ENCODE peak calls at places on chromosomes 1 and 21, in seven cellular contexts. One of them, this sample, is unnamed.

GRCh38 chr1:182101415-182102041 is 40.0 kb upstream of the ZNF648 start:
- DNase-seq in Panc1: no peak
- DNase-seq in foreskin fibroblast: no peak
- DNase-seq in ovary: no peak
- DNase-seq in CD4-positive, alpha-beta T cell: no peak
- DNase-seq in GM06990: no peak
- DNase-seq in AG10803: no peak
- DNase-seq in this sample: no peak

GRCh38 chr1:98398649-98399048 is 262.9 kb upstream of the SNX7 start:
- DNase-seq in Panc1: no peak
- DNase-seq in AG10803: peak; percentile 35
- DNase-seq in GM06990: no peak
- DNase-seq in ovary: no peak
- DNase-seq in foreskin fibroblast: no peak
- DNase-seq in CD4-positive, alpha-beta T cell: no peak
- DNase-seq in this sample: no peak

GRCh38 chr21:27220416-27220815 is 253.5 kb upstream of the ADAMTS5 start:
- DNase-seq in GM06990: no peak
- DNase-seq in Panc1: no peak
- DNase-seq in foreskin fibroblast: no peak
- DNase-seq in ovary: no peak
- DNase-seq in AG10803: no peak
- DNase-seq in CD4-positive, alpha-beta T cell: no peak
- DNase-seq in this sample: no peak

GRCh38 chr1:232533328-232533727 is 96.6 kb downstream of the SIPA1L2 start:
- DNase-seq in AG10803: no peak
- DNase-seq in GM06990: no peak
- DNase-seq in foreskin fibroblast: no peak
- DNase-seq in ovary: no peak
- DNase-seq in CD4-positive, alpha-beta T cell: no peak
- DNase-seq in Panc1: no peak
- DNase-seq in this sample: no peak

GRCh38 chr1:204426035-204426436 is 14.4 kb upstream of the PPP1R15B start:
- DNase-seq in AG10803: peak; percentile 63
- DNase-seq in CD4-positive, alpha-beta T cell: no peak
- DNase-seq in foreskin fibroblast: peak; percentile 77
- DNase-seq in GM06990: no peak
- DNase-seq in Panc1: no peak
- DNase-seq in ovary: no peak
- DNase-seq in this sample: no peak

GRCh38 chr1:103469801-103470200 is 55.7 kb upstream of the RNPC3 start:
- DNase-seq in GM06990: no peak
- DNase-seq in CD4-positive, alpha-beta T cell: no peak
- DNase-seq in Panc1: no peak
- DNase-seq in ovary: no peak
- DNase-seq in AG10803: no peak
- DNase-seq in foreskin fibroblast: no peak
- DNase-seq in this sample: no peak

GRCh38 chr1:23101101-23101827 is 67.4 kb downstream of the LUZP1 start:
- DNase-seq in CD4-positive, alpha-beta T cell: no peak
- DNase-seq in foreskin fibroblast: peak; percentile 24
- DNase-seq in ovary: no peak
- DNase-seq in AG10803: peak; percentile 51
- DNase-seq in GM06990: no peak
- DNase-seq in Panc1: peak; percentile 55
- DNase-seq in this sample: no peak

GRCh38 chr1:156104861-156105546 is 9.5 kb upstream of the LMNA start:
- DNase-seq in CD4-positive, alpha-beta T cell: no peak
- DNase-seq in ovary: peak; percentile 60
- DNase-seq in Panc1: no peak
- DNase-seq in foreskin fibroblast: peak; percentile 72
- DNase-seq in AG10803: peak; percentile 91
- DNase-seq in GM06990: no peak
- DNase-seq in this sample: no peak

DNA sequence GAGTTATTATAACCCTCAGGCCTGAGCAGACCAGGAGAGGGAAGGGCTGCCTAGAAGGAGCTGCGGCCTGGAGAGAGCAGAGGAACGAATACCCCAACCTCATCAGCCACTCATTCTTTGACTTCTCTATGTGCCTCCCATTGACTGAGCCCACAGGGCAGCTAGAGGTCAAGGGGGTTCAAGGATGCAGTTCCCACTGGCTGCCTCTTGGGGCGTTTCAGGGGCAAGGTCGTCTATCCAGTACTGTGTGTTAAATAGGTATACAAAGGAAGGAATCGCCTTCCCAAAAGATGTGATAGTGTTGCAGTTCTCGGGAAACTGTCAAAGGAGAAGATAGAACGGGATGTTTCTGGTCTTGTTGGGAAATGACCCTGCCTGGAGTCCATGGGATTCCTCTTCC is 250.6 kb downstream of the PRDM2 start:
- DNase-seq in AG10803: no peak
- DNase-seq in Panc1: no peak
- DNase-seq in GM06990: no peak
- DNase-seq in CD4-positive, alpha-beta T cell: no peak
- DNase-seq in foreskin fibroblast: no peak
- DNase-seq in ovary: no peak
- DNase-seq in this sample: no peak
- TF ChIP-seq CTCF in AG10803: peak; percentile 19
- TF ChIP-seq CTCF in Panc1: peak; percentile 31
- TF ChIP-seq CTCF in GM06990: peak; percentile 39
- TF ChIP-seq CTCF in CD4-positive, alpha-beta T cell: no peak
- TF ChIP-seq CTCF in foreskin fibroblast: no peak
- TF ChIP-seq CTCF in ovary: no peak
- TF ChIP-seq CTCF in this sample: no peak

DNA sequence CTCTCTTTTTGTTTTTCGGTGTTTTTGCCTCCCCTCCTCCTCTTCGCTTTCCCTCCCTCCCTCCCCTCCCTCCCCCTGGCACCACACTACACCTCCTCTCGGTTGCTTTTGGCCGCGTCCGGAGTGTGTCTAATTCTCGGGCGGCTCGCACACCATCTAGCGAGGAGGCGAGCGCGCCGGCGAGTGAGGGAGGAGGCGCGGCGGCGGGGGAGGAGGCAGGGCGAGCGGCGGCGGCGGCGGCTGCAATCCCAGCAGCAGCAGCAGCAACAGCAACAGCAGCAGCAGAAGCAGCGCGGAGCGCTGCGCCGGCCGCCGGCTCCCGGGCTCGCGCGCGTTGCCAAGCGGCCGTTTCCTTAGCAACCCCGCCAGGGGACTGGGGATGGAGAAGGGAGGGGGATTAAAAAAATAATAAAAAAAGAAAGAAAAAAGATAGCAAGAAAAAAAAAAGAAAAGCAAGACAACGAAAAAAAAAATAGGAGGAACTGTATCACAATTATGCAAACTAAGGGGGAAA is 408 bp upstream of the NEGR1 start:
- DNase-seq in AG10803: peak; percentile 97
- DNase-seq in GM06990: peak; percentile 57
- DNase-seq in foreskin fibroblast: peak; percentile 97
- DNase-seq in CD4-positive, alpha-beta T cell: no peak
- DNase-seq in Panc1: peak; percentile 64
- DNase-seq in ovary: peak; percentile 90
- DNase-seq in this sample: peak; percentile 85
- TF ChIP-seq CTCF in AG10803: no peak
- TF ChIP-seq CTCF in GM06990: peak; percentile 10
- TF ChIP-seq CTCF in foreskin fibroblast: peak; percentile 1
- TF ChIP-seq CTCF in CD4-positive, alpha-beta T cell: no peak
- TF ChIP-seq CTCF in Panc1: peak; percentile 37
- TF ChIP-seq CTCF in ovary: no peak
- TF ChIP-seq CTCF in this sample: no peak

GRCh38 chr1:246567258-246568235 is 1.3 kb downstream of the CNST start:
- DNase-seq in Panc1: peak; percentile 52
- DNase-seq in AG10803: peak; percentile 94
- DNase-seq in CD4-positive, alpha-beta T cell: no peak
- DNase-seq in ovary: no peak
- DNase-seq in foreskin fibroblast: peak; percentile 78
- DNase-seq in GM06990: no peak
- DNase-seq in this sample: peak; percentile 62

GRCh38 chr1:246566128-246566807 is at the start of the genes CNST and TFB2M:
- DNase-seq in Panc1: peak; percentile 96
- DNase-seq in GM06990: peak; percentile 99
- DNase-seq in AG10803: peak; percentile 99
- DNase-seq in CD4-positive, alpha-beta T cell: peak; percentile 83
- DNase-seq in ovary: peak; percentile 98
- DNase-seq in foreskin fibroblast: peak; percentile 99
- DNase-seq in this sample: peak; percentile 97

GRCh38 chr1:246565751-246566127 is 322 bp downstream of the TFB2M start:
- DNase-seq in Panc1: no peak
- DNase-seq in AG10803: no peak
- DNase-seq in foreskin fibroblast: peak; percentile 21
- DNase-seq in ovary: no peak
- DNase-seq in GM06990: no peak
- DNase-seq in CD4-positive, alpha-beta T cell: no peak
- DNase-seq in this sample: no peak

GRCh38 chr1:246564839-246565750 is 966 bp downstream of the TFB2M start:
- DNase-seq in Panc1: no peak
- DNase-seq in ovary: no peak
- DNase-seq in foreskin fibroblast: no peak
- DNase-seq in CD4-positive, alpha-beta T cell: no peak
- DNase-seq in GM06990: no peak
- DNase-seq in AG10803: no peak
- DNase-seq in this sample: no peak

GRCh38 chr1:246566808-246567154 is 525 bp downstream of the CNST start:
- DNase-seq in foreskin fibroblast: peak; percentile 17
- DNase-seq in CD4-positive, alpha-beta T cell: no peak
- DNase-seq in Panc1: no peak
- DNase-seq in ovary: no peak
- DNase-seq in GM06990: no peak
- DNase-seq in AG10803: peak; percentile 30
- DNase-seq in this sample: no peak
- TF ChIP-seq CTCF in foreskin fibroblast: no peak
- TF ChIP-seq CTCF in CD4-positive, alpha-beta T cell: no peak
- TF ChIP-seq CTCF in Panc1: no peak
- TF ChIP-seq CTCF in ovary: no peak
- TF ChIP-seq CTCF in GM06990: peak; percentile 15
- TF ChIP-seq CTCF in AG10803: no peak
- TF ChIP-seq CTCF in this sample: no peak

GRCh38 chr1:11880181-11880575 is 21.4 kb upstream of the NPPB start:
- DNase-seq in GM06990: no peak
- DNase-seq in CD4-positive, alpha-beta T cell: no peak
- DNase-seq in AG10803: no peak
- DNase-seq in Panc1: no peak
- DNase-seq in foreskin fibroblast: no peak
- DNase-seq in ovary: no peak
- DNase-seq in this sample: no peak

GRCh38 chr1:11882814-11883538 is 24.2 kb upstream of the NPPB start:
- DNase-seq in foreskin fibroblast: no peak
- DNase-seq in ovary: no peak
- DNase-seq in CD4-positive, alpha-beta T cell: no peak
- DNase-seq in GM06990: no peak
- DNase-seq in Panc1: no peak
- DNase-seq in AG10803: no peak
- DNase-seq in this sample: no peak

GRCh38 chr1:11879311-11880180 is 20.8 kb upstream of the NPPB start:
- DNase-seq in CD4-positive, alpha-beta T cell: no peak
- DNase-seq in AG10803: no peak
- DNase-seq in ovary: no peak
- DNase-seq in foreskin fibroblast: no peak
- DNase-seq in GM06990: no peak
- DNase-seq in Panc1: no peak
- DNase-seq in this sample: no peak

GRCh38 chr1:11880911-11881748 is 22.4 kb upstream of the NPPB start:
- DNase-seq in GM06990: no peak
- DNase-seq in foreskin fibroblast: no peak
- DNase-seq in CD4-positive, alpha-beta T cell: no peak
- DNase-seq in AG10803: no peak
- DNase-seq in ovary: no peak
- DNase-seq in Panc1: no peak
- DNase-seq in this sample: no peak

GRCh38 chr1:11881749-11882441 is 23.1 kb upstream of the NPPB start:
- DNase-seq in CD4-positive, alpha-beta T cell: no peak
- DNase-seq in Panc1: no peak
- DNase-seq in ovary: no peak
- DNase-seq in GM06990: no peak
- DNase-seq in foreskin fibroblast: no peak
- DNase-seq in AG10803: no peak
- DNase-seq in this sample: no peak
- TF ChIP-seq CTCF in CD4-positive, alpha-beta T cell: no peak
- TF ChIP-seq CTCF in Panc1: no peak
- TF ChIP-seq CTCF in ovary: no peak
- TF ChIP-seq CTCF in GM06990: no peak
- TF ChIP-seq CTCF in foreskin fibroblast: no peak
- TF ChIP-seq CTCF in AG10803: no peak
- TF ChIP-seq CTCF in this sample: no peak

DNA sequence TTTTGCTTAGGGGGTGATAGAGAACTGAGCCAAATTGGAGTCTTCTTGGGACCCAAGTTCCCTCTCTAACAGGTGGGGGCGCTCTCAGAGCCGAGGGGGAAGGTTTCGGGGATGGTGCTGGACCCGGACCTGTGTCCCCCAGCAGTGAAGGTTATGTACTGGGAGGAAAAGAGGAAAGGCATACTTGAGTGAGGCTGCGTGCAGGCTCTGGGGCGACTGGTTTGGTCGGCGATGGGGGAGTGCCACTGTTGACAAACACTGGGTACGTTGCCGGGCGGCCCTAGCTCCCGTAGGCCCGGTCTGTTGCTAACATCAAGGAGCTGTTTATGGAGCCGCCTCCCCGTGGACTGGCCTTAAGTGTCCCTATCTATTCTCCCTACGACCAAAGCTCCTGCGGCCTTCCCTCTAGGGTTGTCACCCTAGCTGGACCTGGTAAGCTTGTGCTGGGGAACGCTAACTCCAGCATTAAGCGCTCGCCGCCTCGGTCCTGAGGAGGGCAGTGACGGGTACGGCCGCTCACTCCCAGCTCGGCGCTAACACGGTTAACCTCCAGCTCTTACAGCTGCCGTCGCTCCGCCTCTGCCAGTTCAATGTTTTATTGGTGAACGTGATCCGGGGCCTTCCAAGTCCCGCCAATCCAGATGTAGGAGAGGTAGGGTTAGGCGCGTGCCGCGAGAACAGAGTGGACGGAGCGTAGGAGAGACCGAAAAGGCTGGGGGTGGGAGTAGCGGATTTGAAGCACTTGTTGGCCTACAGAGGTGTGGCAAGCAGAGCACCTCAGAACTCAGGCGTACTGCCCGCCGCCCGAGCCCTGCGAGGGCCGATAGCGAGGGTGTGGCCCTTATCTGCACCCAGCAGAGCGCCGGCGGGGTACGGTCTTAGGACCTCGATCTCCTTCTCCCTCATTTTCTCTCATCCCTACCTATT is at the start of gene PPOX:
- DNase-seq in AG10803: peak; percentile 98
- DNase-seq in ovary: peak; percentile 95
- DNase-seq in CD4-positive, alpha-beta T cell: peak; percentile 86
- DNase-seq in Panc1: peak; percentile 94
- DNase-seq in GM06990: peak; percentile 91
- DNase-seq in foreskin fibroblast: peak; percentile 97
- DNase-seq in this sample: peak; percentile 94
- TF ChIP-seq CTCF in AG10803: peak; percentile 59
- TF ChIP-seq CTCF in ovary: peak; percentile 36
- TF ChIP-seq CTCF in CD4-positive, alpha-beta T cell: peak; percentile 61
- TF ChIP-seq CTCF in Panc1: peak; percentile 79
- TF ChIP-seq CTCF in GM06990: peak; percentile 75
- TF ChIP-seq CTCF in foreskin fibroblast: peak; percentile 57
- TF ChIP-seq CTCF in this sample: peak; percentile 51

DNA sequence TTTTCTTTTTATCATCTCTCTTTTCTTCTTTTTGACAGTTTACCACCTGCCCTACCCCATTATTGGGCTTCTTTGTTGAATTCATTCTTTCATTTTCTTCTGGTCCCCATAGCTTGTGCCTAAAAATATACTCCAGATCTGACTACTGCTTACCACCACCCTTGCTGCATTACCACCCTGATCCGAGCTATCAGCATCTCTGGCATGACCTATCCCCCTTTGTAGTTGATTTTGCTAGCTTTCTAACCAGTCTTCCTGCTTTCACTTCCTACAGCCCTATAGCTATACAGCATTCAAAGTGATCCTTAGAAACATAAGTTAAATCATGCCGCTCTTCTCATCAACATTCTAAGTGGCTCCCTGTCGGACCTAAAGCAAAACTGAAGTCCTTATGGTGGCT is 59.4 kb upstream of the MPC2 start:
- DNase-seq in foreskin fibroblast: no peak
- DNase-seq in ovary: no peak
- DNase-seq in CD4-positive, alpha-beta T cell: no peak
- DNase-seq in GM06990: peak; percentile 51
- DNase-seq in AG10803: no peak
- DNase-seq in Panc1: no peak
- DNase-seq in this sample: no peak
- TF ChIP-seq CTCF in foreskin fibroblast: no peak
- TF ChIP-seq CTCF in ovary: no peak
- TF ChIP-seq CTCF in CD4-positive, alpha-beta T cell: no peak
- TF ChIP-seq CTCF in GM06990: no peak
- TF ChIP-seq CTCF in AG10803: no peak
- TF ChIP-seq CTCF in Panc1: no peak
- TF ChIP-seq CTCF in this sample: no peak

This sample was measured in AG09319.